ENCODE peak calls at places on chromosomes 1 and 21, in ten cellular contexts. T, N, X, O, Q, M, E, J, A and V are unnamed samples.

GRCh38 chr1:30911061-30911954 is 2.8 kb upstream of the SDC3 start:
- DNase-seq in T (peak), N (peak), X (peak), O (peak), Q (peak), M (peak), E (peak), J (peak), A (peak), V (peak)

GRCh38 chr1:176880954-176881595 is 283.4 kb downstream of the ASTN1 start:
- DNase-seq in T (peak), N (peak), X (peak), O (peak), Q (no peak), M (peak), E (peak), J (peak), A (peak), V (peak)

GRCh38 chr1:49319426-49319963 is 542.8 kb upstream of the BEND5 start:
- DNase-seq in T (no peak), N (no peak), X (no peak), O (no peak), Q (no peak), M (no peak), E (no peak), J (no peak), A (no peak), V (no peak)

GRCh38 chr1:52756020-52756419 is 29.8 kb downstream of the ZYG11B start:
- DNase-seq in T (no peak), N (no peak), X (no peak), O (no peak), Q (no peak), M (no peak), E (no peak), J (no peak), A (no peak), V (no peak)

GRCh38 chr21:45381865-45382697 is 22.9 kb upstream of the COL18A1 start:
- DNase-seq in T (no peak), N (no peak), X (no peak), O (no peak), Q (no peak), M (peak), E (no peak), J (peak), A (peak), V (no peak)

GRCh38 chr1:113153116-113153803 is 80.3 kb downstream of the LRIG2 start:
- DNase-seq in T (no peak), N (no peak), X (no peak), O (no peak), Q (no peak), M (no peak), E (no peak), J (no peak), A (no peak), V (peak)

GRCh38 chr21:43734131-43734634 is 15.3 kb downstream of the PDXK start:
- DNase-seq in T (no peak), N (peak), X (no peak), O (no peak), Q (no peak), M (no peak), E (no peak), J (no peak), A (no peak), V (peak)

GRCh38 chr1:102085896-102086295 is 89.2 kb upstream of the OLFM3 start:
- DNase-seq in T (no peak), N (no peak), X (no peak), O (no peak), Q (no peak), M (no peak), E (no peak), J (no peak), A (no peak), V (no peak)

GRCh38 chr1:67814121-67814772 is 19.0 kb downstream of the GNG12 start:
- DNase-seq in T (peak), N (peak), X (no peak), O (no peak), Q (no peak), M (no peak), E (no peak), J (no peak), A (no peak), V (no peak)

GRCh38 chr1:78792756-78793155 is 143.1 kb downstream of the IFI44 start:
- DNase-seq in T (no peak), N (no peak), X (no peak), O (no peak), Q (no peak), M (no peak), E (no peak), J (no peak), A (no peak), V (no peak)

GRCh38 chr1:174116042-174116441 is 43.3 kb upstream of the RABGAP1L start:
- DNase-seq in T (no peak), N (no peak), X (no peak), O (peak), Q (no peak), M (no peak), E (no peak), J (no peak), A (no peak), V (no peak)

GRCh38 chr1:24318988-24319863 is at the start of gene GRHL3:
- DNase-seq in T (no peak), N (peak), X (peak), O (no peak), Q (no peak), M (no peak), E (peak), J (no peak), A (no peak), V (no peak)

GRCh38 chr1:33316601-33317000 is 4.3 kb downstream of the A3GALT2 start:
- DNase-seq in T (no peak), N (no peak), X (no peak), O (no peak), Q (no peak), M (no peak), E (no peak), J (no peak), A (no peak), V (no peak)

GRCh38 chr1:18529714-18530113 is 49.0 kb downstream of the KLHDC7A start:
- DNase-seq in T (no peak), N (no peak), X (no peak), O (no peak), Q (no peak), M (no peak), E (no peak), J (peak), A (no peak), V (no peak)

GRCh38 chr1:2646837-2647236 is 14.0 kb upstream of the MMEL1 start:
- DNase-seq in T (no peak), N (no peak), X (no peak), O (no peak), Q (no peak), M (no peak), E (no peak), J (no peak), A (no peak), V (peak)

GRCh38 chr1:215357901-215358300 is 209.2 kb upstream of the KCTD3 start:
- DNase-seq in T (no peak), N (no peak), X (no peak), O (no peak), Q (no peak), M (no peak), E (no peak), J (no peak), A (no peak), V (no peak)

GRCh38 chr1:29513357-29513756 is 277.0 kb downstream of the PTPRU start:
- DNase-seq in T (peak), N (no peak), X (peak), O (peak), Q (no peak), M (no peak), E (peak), J (peak), A (peak), V (peak)

GRCh38 chr21:46605759-46606426 is 1.0 kb upstream of the S100B start:
- DNase-seq in T (no peak), N (no peak), X (no peak), O (no peak), Q (no peak), M (no peak), E (no peak), J (peak), A (peak), V (no peak)

GRCh38 chr1:201565024-201565730 is 26.2 kb downstream of the NAV1 start:
- DNase-seq in T (no peak), N (no peak), X (no peak), O (no peak), Q (no peak), M (no peak), E (no peak), J (no peak), A (no peak), V (no peak)

GRCh38 chr1:227449051-227449450 is 114.3 kb upstream of the ZNF678 start:
- DNase-seq in T (no peak), N (no peak), X (no peak), O (no peak), Q (no peak), M (no peak), E (no peak), J (no peak), A (no peak), V (peak)

DNA sequence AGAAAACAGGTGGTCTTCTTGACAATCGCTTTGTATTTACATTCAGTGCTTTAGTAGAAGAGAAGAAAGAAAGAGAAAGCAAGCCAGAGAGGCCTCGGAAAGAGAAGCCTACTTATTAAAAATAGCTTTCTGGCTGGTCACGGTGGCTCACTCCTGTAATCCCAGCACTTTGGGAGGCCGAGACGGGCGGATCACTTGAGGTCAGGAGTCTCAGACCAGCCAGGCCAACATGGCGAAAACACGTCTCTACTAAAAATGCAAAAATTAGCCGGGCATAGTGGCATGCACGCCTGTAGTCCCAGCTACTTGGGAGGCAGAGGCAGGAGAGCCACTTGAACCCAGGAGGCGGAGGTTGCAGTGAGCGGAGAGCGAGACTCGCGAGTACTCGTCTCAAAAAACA is 1.8 kb upstream of the SLC19A2 start:
- DNase-seq in T (no peak), N (no peak), X (no peak), O (no peak), Q (no peak), M (no peak), E (no peak), J (no peak), A (no peak), V (no peak)
- TF ChIP-seq POLR2A in T (no peak), N (no peak), X (no peak), O (no peak), Q (no peak), M (no peak), E (no peak), J (no peak), A (no peak), V (no peak)

GRCh38 chr1:109075531-109076490 is at the start of gene TAF13:
- DNase-seq in T (peak), N (peak), X (peak), O (peak), Q (peak), M (peak), E (peak), J (peak), A (peak), V (peak)
- TF ChIP-seq POLR2A in T (peak), N (peak), X (peak), O (peak), Q (peak), M (peak), E (peak), J (peak), A (peak), V (peak)

GRCh38 chr21:33099131-33099530 is 29.2 kb downstream of the OLIG1 start:
- DNase-seq in T (no peak), N (no peak), X (no peak), O (no peak), Q (no peak), M (no peak), E (no peak), J (no peak), A (no peak), V (no peak)

GRCh38 chr21:33105088-33105487 is 35.1 kb downstream of the OLIG1 start:
- DNase-seq in T (no peak), N (no peak), X (no peak), O (no peak), Q (no peak), M (no peak), E (no peak), J (no peak), A (no peak), V (no peak)

GRCh38 chr21:33096426-33096825 is 26.5 kb downstream of the OLIG1 start:
- DNase-seq in T (no peak), N (no peak), X (no peak), O (no peak), Q (no peak), M (no peak), E (no peak), J (no peak), A (no peak), V (no peak)

GRCh38 chr21:33101300-33102005 is 31.5 kb downstream of the OLIG1 start:
- DNase-seq in T (no peak), N (no peak), X (no peak), O (no peak), Q (no peak), M (no peak), E (no peak), J (no peak), A (no peak), V (peak)
- TF ChIP-seq POLR2A in T (no peak), N (no peak), X (no peak), O (no peak), Q (no peak), M (no peak), E (no peak), J (no peak), A (no peak), V (no peak)

GRCh38 chr1:235060607-235061470 is 67.8 kb downstream of the TOMM20 start:
- DNase-seq in T (no peak), N (peak), X (no peak), O (no peak), Q (no peak), M (no peak), E (no peak), J (no peak), A (no peak), V (no peak)
- TF ChIP-seq POLR2A in T (no peak), N (no peak), X (no peak), O (no peak), Q (no peak), M (no peak), E (no peak), J (no peak), A (no peak), V (no peak)

DNA sequence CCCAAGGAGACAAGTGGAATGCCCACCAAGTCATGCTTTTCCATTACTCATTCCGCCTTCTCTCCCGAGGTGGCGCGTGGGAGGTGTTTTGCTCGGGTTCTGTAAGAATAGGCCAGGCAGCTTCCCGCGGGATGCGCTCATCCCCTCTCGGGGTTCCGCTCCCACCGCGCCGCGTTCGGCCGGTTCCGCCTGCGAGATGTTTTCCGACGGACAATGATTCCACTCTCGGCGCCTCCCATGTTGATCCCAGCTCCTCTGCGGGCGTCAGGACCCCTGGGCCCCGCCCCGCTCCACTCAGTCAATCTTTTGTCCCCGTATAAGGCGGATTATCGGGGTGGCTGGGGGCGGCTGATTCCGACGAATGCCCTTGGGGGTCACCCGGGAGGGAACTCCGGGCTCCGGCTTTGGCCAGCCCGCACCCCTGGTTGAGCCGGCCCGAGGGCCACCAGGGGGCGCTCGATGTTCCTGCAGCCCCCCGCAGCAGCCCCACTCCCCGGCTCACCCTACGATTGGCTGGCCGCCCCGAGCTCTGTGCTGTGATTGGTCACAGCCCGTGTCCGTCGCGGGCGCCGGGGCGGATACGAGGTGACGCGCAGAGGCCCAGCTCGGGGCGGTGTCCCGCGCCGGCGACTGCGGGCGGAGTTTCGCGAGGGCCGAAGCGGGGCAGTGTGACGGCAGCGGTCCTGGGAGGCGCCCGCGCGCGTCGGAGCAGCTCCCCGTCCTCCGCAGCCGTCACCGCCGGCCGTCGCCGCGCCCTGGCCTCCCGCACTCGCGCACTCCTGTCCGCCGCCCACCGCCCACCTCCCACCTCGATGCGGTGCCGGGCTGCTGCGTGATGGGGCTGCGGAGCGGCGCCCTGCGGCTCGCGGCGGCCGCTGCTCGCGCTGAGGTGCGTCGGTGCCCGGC is at the start of gene KIF1B:
- DNase-seq in T (peak), N (peak), X (peak), O (peak), Q (peak), M (peak), E (peak), J (peak), A (peak), V (peak)
- TF ChIP-seq POLR2A in T (peak), N (peak), X (peak), O (peak), Q (peak), M (peak), E (peak), J (peak), A (peak), V (no peak)

GRCh38 chr1:153566414-153567371 is 1.0 kb upstream of the S100A2 start:
- DNase-seq in T (peak), N (peak), X (peak), O (peak), Q (peak), M (peak), E (peak), J (peak), A (peak), V (peak)
- TF ChIP-seq POLR2A in T (no peak), N (peak), X (peak), O (peak), Q (peak), M (peak), E (no peak), J (no peak), A (peak), V (peak)

GRCh38 chr1:31944205-31945089 is 6.3 kb upstream of the PTP4A2 start:
- DNase-seq in T (peak), N (peak), X (peak), O (peak), Q (peak), M (peak), E (peak), J (peak), A (peak), V (peak)
- TF ChIP-seq POLR2A in T (peak), N (peak), X (peak), O (peak), Q (peak), M (peak), E (peak), J (peak), A (peak), V (peak)

DNA sequence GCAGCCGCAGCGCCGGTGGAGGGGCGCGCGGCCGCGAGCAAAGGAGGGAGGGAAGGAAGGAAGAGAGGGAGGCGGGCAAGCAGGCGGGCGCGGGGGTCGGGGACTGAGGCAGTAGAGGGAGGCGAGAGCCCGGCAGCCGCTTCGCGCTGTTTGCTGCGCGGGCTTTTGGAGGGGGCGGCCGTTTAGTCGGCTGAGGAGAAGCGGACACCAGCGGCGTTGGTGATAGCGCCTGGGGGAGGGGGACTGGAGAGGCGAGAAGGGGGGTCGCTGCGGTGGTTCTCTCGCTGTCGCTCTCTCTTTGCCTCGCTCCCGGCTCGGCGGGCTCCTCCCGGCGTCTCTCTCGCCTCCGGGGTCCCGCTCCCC is at the start of gene HS2ST1:
- DNase-seq in T (no peak), N (no peak), X (no peak), O (no peak), Q (no peak), M (no peak), E (peak), J (no peak), A (no peak), V (no peak)
- TF ChIP-seq POLR2A in T (peak), N (peak), X (peak), O (no peak), Q (peak), M (peak), E (peak), J (peak), A (peak), V (no peak)

GRCh38 chr1:226308723-226309397 is at the start of gene LIN9:
- DNase-seq in T (peak), N (peak), X (peak), O (peak), Q (peak), M (peak), E (peak), J (peak), A (peak), V (peak)
- TF ChIP-seq POLR2A in T (peak), N (peak), X (peak), O (peak), Q (peak), M (peak), E (peak), J (no peak), A (no peak), V (peak)

DNA sequence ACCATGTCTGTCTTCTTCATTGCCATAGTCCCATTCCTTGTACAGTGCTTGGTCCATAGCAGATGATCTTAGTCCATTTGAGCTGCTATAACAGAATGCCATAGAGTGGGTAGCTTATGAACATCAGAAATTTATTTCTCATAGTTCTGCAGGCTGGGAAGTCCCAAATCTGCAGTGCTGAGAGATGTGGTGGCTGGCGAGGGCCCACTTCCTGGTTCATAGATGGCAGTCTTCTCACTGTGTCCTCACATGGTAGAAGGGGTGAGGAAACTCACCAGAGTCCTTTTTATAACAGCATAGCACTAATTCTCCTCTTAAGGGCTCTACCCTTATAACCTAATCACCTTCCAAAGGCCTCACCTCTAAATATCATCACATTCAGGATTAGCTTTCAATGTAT is 23.1 kb upstream of the RAP1A start:
- DNase-seq in T (no peak), N (no peak), X (no peak), O (no peak), Q (no peak), M (no peak), E (no peak), J (no peak), A (no peak), V (no peak)
- TF ChIP-seq POLR2A in T (no peak), N (no peak), X (no peak), O (no peak), Q (no peak), M (no peak), E (no peak), J (no peak), A (no peak), V (no peak)